ENCODE peak calls at places on chromosomes 2 and 18, in four cellular contexts. T is progenitor cell of endocrine pancreas, R is IMR-90, N is cardiac fibroblast. A is an unnamed sample.

GRCh38 chr2:161102770-161103450 is 57.3 kb upstream of the TANK start:
- DNase-seq in T (no peak), R (peak), N (peak), A (no peak)

GRCh38 chr2:62871506-62871905 is 166.0 kb downstream of the EHBP1 start:
- DNase-seq in T (no peak), R (no peak), N (no peak), A (no peak)

GRCh38 chr18:31039426-31039825 is 3.1 kb downstream of the DSC3 start:
- DNase-seq in T (no peak), R (no peak), N (peak), A (no peak)

GRCh38 chr2:201130524-201131186 is 14.7 kb downstream of the CFLAR start:
- DNase-seq in T (no peak), R (peak), N (peak), A (no peak)

GRCh38 chr18:79400591-79401381 is 5.1 kb downstream of the NFATC1 start:
- DNase-seq in T (no peak), R (no peak), N (no peak), A (no peak)

GRCh38 chr2:224221455-224221913 is 180.4 kb downstream of the FAM124B start:
- DNase-seq in T (no peak), R (peak), N (peak), A (no peak)

GRCh38 chr18:45127395-45127794 is 446.7 kb downstream of the SETBP1 start:
- DNase-seq in T (no peak), R (no peak), N (no peak), A (no peak)

GRCh38 chr2:191030521-191031154 is 16.7 kb upstream of the STAT1 start:
- DNase-seq in T (no peak), R (peak), N (peak), A (peak)

GRCh38 chr18:9055185-9055584 is 47.3 kb upstream of the NDUFV2 start:
- DNase-seq in T (no peak), R (peak), N (peak), A (no peak)

GRCh38 chr2:195612515-195613495 is 44.2 kb upstream of the SLC39A10 start:
- DNase-seq in T (peak), R (peak), N (peak), A (no peak)

GRCh38 chr2:214960677-214961076 is 151.2 kb upstream of the BARD1 start:
- DNase-seq in T (no peak), R (peak), N (peak), A (no peak)

GRCh38 chr2:120210234-120210781 is 12.9 kb downstream of the TMEM185B start:
- DNase-seq in T (no peak), R (no peak), N (no peak), A (no peak)

GRCh38 chr2:218853766-218854165 is 5.8 kb upstream of the WNT6 start:
- DNase-seq in T (no peak), R (peak), N (peak), A (no peak)

GRCh38 chr2:57696016-57696415 is 350.6 kb upstream of the VRK2 start:
- DNase-seq in T (no peak), R (peak), N (no peak), A (no peak)